ENCODE peak calls at places on chromosomes 13 and 19, in six cellular contexts. One of them, this sample, is unnamed.

GRCh38 chr19:53969366-53969765 is 6.6 kb downstream of the CACNG8 start:
- DNase-seq in CD4-positive, alpha-beta T cell: no peak
- DNase-seq in AG09319: no peak
- DNase-seq in nephron progenitor cell: no peak
- DNase-seq in progenitor cell of endocrine pancreas: no peak
- DNase-seq in fibroblast of lung: no peak
- DNase-seq in this sample: no peak

GRCh38 chr19:16285769-16286564 is 38.7 kb upstream of the KLF2 start:
- DNase-seq in CD4-positive, alpha-beta T cell: no peak
- DNase-seq in AG09319: no peak
- DNase-seq in nephron progenitor cell: peak
- DNase-seq in progenitor cell of endocrine pancreas: no peak
- DNase-seq in fibroblast of lung: peak
- DNase-seq in this sample: no peak

GRCh38 chr13:79589605-79590511 is 108.9 kb downstream of the NDFIP2 start:
- DNase-seq in CD4-positive, alpha-beta T cell: no peak
- DNase-seq in AG09319: no peak
- DNase-seq in nephron progenitor cell: no peak
- DNase-seq in progenitor cell of endocrine pancreas: no peak
- DNase-seq in fibroblast of lung: no peak
- DNase-seq in this sample: no peak

GRCh38 chr19:35045667-35046300 is 4.3 kb downstream of the HPN start:
- DNase-seq in CD4-positive, alpha-beta T cell: peak
- DNase-seq in AG09319: no peak
- DNase-seq in nephron progenitor cell: no peak
- DNase-seq in progenitor cell of endocrine pancreas: no peak
- DNase-seq in fibroblast of lung: no peak
- DNase-seq in this sample: no peak

GRCh38 chr19:17794731-17795494 is at the start of gene B3GNT3:
- DNase-seq in CD4-positive, alpha-beta T cell: no peak
- DNase-seq in AG09319: no peak
- DNase-seq in nephron progenitor cell: peak
- DNase-seq in progenitor cell of endocrine pancreas: no peak
- DNase-seq in fibroblast of lung: no peak
- DNase-seq in this sample: peak

GRCh38 chr13:27379694-27380596 is 44.5 kb upstream of the GTF3A start:
- DNase-seq in CD4-positive, alpha-beta T cell: peak
- DNase-seq in AG09319: no peak
- DNase-seq in nephron progenitor cell: peak
- DNase-seq in progenitor cell of endocrine pancreas: peak
- DNase-seq in fibroblast of lung: peak
- DNase-seq in this sample: peak

GRCh38 chr19:1837625-1838105 is 10.6 kb downstream of the REXO1 start:
- DNase-seq in CD4-positive, alpha-beta T cell: peak
- DNase-seq in AG09319: no peak
- DNase-seq in nephron progenitor cell: peak
- DNase-seq in progenitor cell of endocrine pancreas: peak
- DNase-seq in fibroblast of lung: no peak
- DNase-seq in this sample: peak

GRCh38 chr19:4360081-4360569 is 16.8 kb downstream of the MPND start:
- DNase-seq in CD4-positive, alpha-beta T cell: no peak
- DNase-seq in AG09319: no peak
- DNase-seq in nephron progenitor cell: no peak
- DNase-seq in progenitor cell of endocrine pancreas: no peak
- DNase-seq in fibroblast of lung: no peak
- DNase-seq in this sample: no peak

GRCh38 chr13:80339578-80339840 is 1.4 kb downstream of the SPRY2 start:
- DNase-seq in CD4-positive, alpha-beta T cell: no peak
- DNase-seq in AG09319: no peak
- DNase-seq in nephron progenitor cell: peak
- DNase-seq in progenitor cell of endocrine pancreas: no peak
- DNase-seq in fibroblast of lung: peak
- DNase-seq in this sample: no peak

GRCh38 chr19:51016798-51017683 is 2.5 kb downstream of the KLK10 start:
- DNase-seq in CD4-positive, alpha-beta T cell: no peak
- DNase-seq in AG09319: no peak
- DNase-seq in nephron progenitor cell: peak
- DNase-seq in progenitor cell of endocrine pancreas: peak
- DNase-seq in fibroblast of lung: no peak
- DNase-seq in this sample: peak

GRCh38 chr19:2176336-2176994 is 12.7 kb downstream of the DOT1L start:
- DNase-seq in CD4-positive, alpha-beta T cell: no peak
- DNase-seq in AG09319: no peak
- DNase-seq in nephron progenitor cell: no peak
- DNase-seq in progenitor cell of endocrine pancreas: no peak
- DNase-seq in fibroblast of lung: peak
- DNase-seq in this sample: no peak

GRCh38 chr13:94710881-94711560 is 1.3 kb downstream of the SOX21 start:
- DNase-seq in CD4-positive, alpha-beta T cell: no peak
- DNase-seq in AG09319: no peak
- DNase-seq in nephron progenitor cell: peak
- DNase-seq in progenitor cell of endocrine pancreas: peak
- DNase-seq in fibroblast of lung: no peak
- DNase-seq in this sample: peak

GRCh38 chr19:19817357-19817756 is 4.2 kb downstream of the ZNF506 start:
- DNase-seq in CD4-positive, alpha-beta T cell: peak
- DNase-seq in AG09319: no peak
- DNase-seq in nephron progenitor cell: no peak
- DNase-seq in progenitor cell of endocrine pancreas: no peak
- DNase-seq in fibroblast of lung: no peak
- DNase-seq in this sample: no peak

GRCh38 chr13:40780822-40781401 is 8.5 kb upstream of the SLC25A15 start:
- DNase-seq in CD4-positive, alpha-beta T cell: no peak
- DNase-seq in AG09319: no peak
- DNase-seq in nephron progenitor cell: no peak
- DNase-seq in progenitor cell of endocrine pancreas: no peak
- DNase-seq in fibroblast of lung: peak
- DNase-seq in this sample: no peak

GRCh38 chr19:10800488-10800887 is 35.5 kb downstream of the TMED1 start:
- DNase-seq in CD4-positive, alpha-beta T cell: no peak
- DNase-seq in AG09319: no peak
- DNase-seq in nephron progenitor cell: no peak
- DNase-seq in progenitor cell of endocrine pancreas: no peak
- DNase-seq in fibroblast of lung: no peak
- DNase-seq in this sample: no peak

GRCh38 chr13:84137292-84137691 is 255.0 kb upstream of the SLITRK1 start:
- DNase-seq in CD4-positive, alpha-beta T cell: peak
- DNase-seq in AG09319: no peak
- DNase-seq in nephron progenitor cell: no peak
- DNase-seq in progenitor cell of endocrine pancreas: no peak
- DNase-seq in fibroblast of lung: peak
- DNase-seq in this sample: no peak

GRCh38 chr19:47631681-47632446 is 22.9 kb downstream of the BICRA start:
- DNase-seq in CD4-positive, alpha-beta T cell: no peak
- DNase-seq in AG09319: no peak
- DNase-seq in nephron progenitor cell: no peak
- DNase-seq in progenitor cell of endocrine pancreas: no peak
- DNase-seq in fibroblast of lung: no peak
- DNase-seq in this sample: no peak

GRCh38 chr13:113740286-113740556 is 18.8 kb upstream of the TMEM255B start:
- DNase-seq in CD4-positive, alpha-beta T cell: no peak
- DNase-seq in AG09319: no peak
- DNase-seq in nephron progenitor cell: no peak
- DNase-seq in progenitor cell of endocrine pancreas: no peak
- DNase-seq in fibroblast of lung: no peak
- DNase-seq in this sample: no peak

GRCh38 chr19:1815605-1816529 is 3.8 kb upstream of the ATP8B3 start:
- DNase-seq in CD4-positive, alpha-beta T cell: no peak
- DNase-seq in AG09319: no peak
- DNase-seq in nephron progenitor cell: no peak
- DNase-seq in progenitor cell of endocrine pancreas: no peak
- DNase-seq in fibroblast of lung: no peak
- DNase-seq in this sample: peak

GRCh38 chr19:31461814-31462539 is 112.7 kb upstream of the TSHZ3 start:
- DNase-seq in CD4-positive, alpha-beta T cell: no peak
- DNase-seq in AG09319: no peak
- DNase-seq in nephron progenitor cell: no peak
- DNase-seq in progenitor cell of endocrine pancreas: no peak
- DNase-seq in fibroblast of lung: peak
- DNase-seq in this sample: no peak

GRCh38 chr19:55485439-55486011 is 537 bp downstream of the NAT14 start:
- DNase-seq in CD4-positive, alpha-beta T cell: no peak
- DNase-seq in AG09319: no peak
- DNase-seq in nephron progenitor cell: no peak
- DNase-seq in progenitor cell of endocrine pancreas: no peak
- DNase-seq in fibroblast of lung: no peak
- DNase-seq in this sample: no peak

GRCh38 chr13:85974604-85975366 is 175.6 kb upstream of the SLITRK6 start:
- DNase-seq in CD4-positive, alpha-beta T cell: no peak
- DNase-seq in AG09319: no peak
- DNase-seq in nephron progenitor cell: no peak
- DNase-seq in progenitor cell of endocrine pancreas: no peak
- DNase-seq in fibroblast of lung: peak
- DNase-seq in this sample: no peak

GRCh38 chr13:79782541-79783216 is 301.7 kb downstream of the NDFIP2 start:
- DNase-seq in CD4-positive, alpha-beta T cell: no peak
- DNase-seq in AG09319: no peak
- DNase-seq in nephron progenitor cell: peak
- DNase-seq in progenitor cell of endocrine pancreas: peak
- DNase-seq in fibroblast of lung: peak
- DNase-seq in this sample: peak

GRCh38 chr13:48994731-48995130 is 19.0 kb downstream of the FNDC3A start:
- DNase-seq in CD4-positive, alpha-beta T cell: no peak
- DNase-seq in AG09319: no peak
- DNase-seq in nephron progenitor cell: no peak
- DNase-seq in progenitor cell of endocrine pancreas: no peak
- DNase-seq in fibroblast of lung: peak
- DNase-seq in this sample: no peak

GRCh38 chr13:90103099-90103784 is 1244.2 kb upstream of the MIR17HG start:
- DNase-seq in CD4-positive, alpha-beta T cell: no peak
- DNase-seq in AG09319: no peak
- DNase-seq in nephron progenitor cell: no peak
- DNase-seq in progenitor cell of endocrine pancreas: no peak
- DNase-seq in fibroblast of lung: no peak
- DNase-seq in this sample: no peak

DNA sequence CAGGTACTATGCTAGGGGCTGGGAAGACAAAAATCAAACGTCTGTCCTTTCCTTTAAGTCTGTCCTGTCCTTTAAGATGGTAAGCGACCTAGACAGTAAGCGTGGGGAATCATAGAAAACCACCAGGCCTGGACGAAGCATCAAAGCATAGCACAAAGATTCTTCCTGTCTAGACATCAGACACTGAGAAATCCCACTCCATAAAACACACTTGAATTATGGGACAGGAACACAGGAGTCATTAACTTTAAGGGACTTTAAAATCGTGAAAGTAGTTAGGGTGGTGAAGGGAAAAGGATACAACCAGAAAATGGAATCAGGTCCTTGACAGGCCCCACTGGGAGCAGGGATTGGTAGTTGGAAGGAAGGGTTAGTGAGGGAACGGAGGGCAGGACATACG is 31.7 kb upstream of the C1QTNF9 start:
- DNase-seq in CD4-positive, alpha-beta T cell: no peak
- DNase-seq in AG09319: no peak
- DNase-seq in nephron progenitor cell: no peak
- DNase-seq in progenitor cell of endocrine pancreas: no peak
- DNase-seq in fibroblast of lung: no peak
- DNase-seq in this sample: no peak
- TF ChIP-seq CTCF in CD4-positive, alpha-beta T cell: no peak
- TF ChIP-seq CTCF in AG09319: no peak
- TF ChIP-seq CTCF in nephron progenitor cell: no peak
- TF ChIP-seq CTCF in progenitor cell of endocrine pancreas: no peak
- TF ChIP-seq CTCF in fibroblast of lung: no peak
- TF ChIP-seq CTCF in this sample: no peak

GRCh38 chr13:87999791-88000190 is 328.6 kb downstream of the SLITRK5 start:
- DNase-seq in CD4-positive, alpha-beta T cell: no peak
- DNase-seq in AG09319: no peak
- DNase-seq in nephron progenitor cell: no peak
- DNase-seq in progenitor cell of endocrine pancreas: no peak
- DNase-seq in fibroblast of lung: no peak
- DNase-seq in this sample: no peak
- TF ChIP-seq CTCF in CD4-positive, alpha-beta T cell: no peak
- TF ChIP-seq CTCF in AG09319: peak
- TF ChIP-seq CTCF in nephron progenitor cell: no peak
- TF ChIP-seq CTCF in progenitor cell of endocrine pancreas: no peak
- TF ChIP-seq CTCF in fibroblast of lung: no peak
- TF ChIP-seq CTCF in this sample: no peak

GRCh38 chr19:30406220-30406944 is 34.2 kb downstream of the ZNF536 start:
- DNase-seq in CD4-positive, alpha-beta T cell: no peak
- DNase-seq in AG09319: no peak
- DNase-seq in nephron progenitor cell: peak
- DNase-seq in progenitor cell of endocrine pancreas: no peak
- DNase-seq in fibroblast of lung: no peak
- DNase-seq in this sample: no peak

GRCh38 chr19:30407310-30407709 is 35.1 kb downstream of the ZNF536 start:
- DNase-seq in CD4-positive, alpha-beta T cell: no peak
- DNase-seq in AG09319: no peak
- DNase-seq in nephron progenitor cell: no peak
- DNase-seq in progenitor cell of endocrine pancreas: no peak
- DNase-seq in fibroblast of lung: no peak
- DNase-seq in this sample: no peak

GRCh38 chr19:30402790-30403189 is 30.6 kb downstream of the ZNF536 start:
- DNase-seq in CD4-positive, alpha-beta T cell: no peak
- DNase-seq in AG09319: no peak
- DNase-seq in nephron progenitor cell: no peak
- DNase-seq in progenitor cell of endocrine pancreas: no peak
- DNase-seq in fibroblast of lung: no peak
- DNase-seq in this sample: no peak

GRCh38 chr19:30408734-30409301 is 36.6 kb downstream of the ZNF536 start:
- DNase-seq in CD4-positive, alpha-beta T cell: no peak
- DNase-seq in AG09319: no peak
- DNase-seq in nephron progenitor cell: no peak
- DNase-seq in progenitor cell of endocrine pancreas: no peak
- DNase-seq in fibroblast of lung: no peak
- DNase-seq in this sample: no peak

GRCh38 chr19:30403583-30403982 is 31.4 kb downstream of the ZNF536 start:
- DNase-seq in CD4-positive, alpha-beta T cell: no peak
- DNase-seq in AG09319: no peak
- DNase-seq in nephron progenitor cell: no peak
- DNase-seq in progenitor cell of endocrine pancreas: no peak
- DNase-seq in fibroblast of lung: no peak
- DNase-seq in this sample: no peak
- TF ChIP-seq CTCF in CD4-positive, alpha-beta T cell: no peak
- TF ChIP-seq CTCF in AG09319: no peak
- TF ChIP-seq CTCF in nephron progenitor cell: no peak
- TF ChIP-seq CTCF in progenitor cell of endocrine pancreas: no peak
- TF ChIP-seq CTCF in fibroblast of lung: no peak
- TF ChIP-seq CTCF in this sample: no peak

DNA sequence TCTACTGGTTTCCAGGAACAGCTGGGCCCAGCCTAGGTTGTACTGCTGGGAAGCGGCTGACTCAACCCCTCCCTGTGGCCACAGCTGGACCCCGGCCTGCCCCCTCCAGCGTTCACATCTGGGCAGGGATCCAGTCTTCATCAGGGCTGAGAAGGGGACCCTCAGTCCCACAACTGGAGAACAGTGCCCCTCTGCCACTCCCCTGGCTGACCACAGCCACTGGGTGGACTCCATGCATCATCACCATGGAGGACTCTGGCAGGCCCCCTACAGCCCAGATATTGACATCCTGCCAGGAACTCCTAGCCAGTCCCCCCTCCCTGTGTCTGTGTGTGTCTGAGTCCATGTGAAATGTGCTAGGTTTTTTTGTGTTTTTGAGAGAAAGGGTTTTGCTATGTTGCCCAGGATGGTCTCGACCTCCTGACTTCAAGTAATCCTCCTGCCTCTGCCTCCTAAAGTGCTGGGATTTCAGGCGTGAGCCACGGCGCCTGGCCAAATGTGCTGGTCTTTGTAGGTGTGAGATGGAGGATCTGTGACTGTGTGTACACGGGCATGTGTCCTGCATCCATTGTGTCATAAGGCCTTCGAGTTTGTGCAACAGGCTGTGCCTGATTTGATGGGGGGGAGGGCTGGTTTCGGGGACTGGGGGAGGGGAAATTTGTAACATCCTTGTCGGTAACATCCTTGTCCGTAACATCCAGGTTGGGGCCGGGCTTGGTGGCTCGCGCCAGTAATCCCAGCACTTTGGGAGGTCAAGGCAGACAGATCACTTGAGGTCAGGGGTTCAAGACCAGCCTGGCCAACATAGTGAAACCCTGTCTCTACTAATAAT is 4.0 kb upstream of the HOOK2 start:
- DNase-seq in CD4-positive, alpha-beta T cell: no peak
- DNase-seq in AG09319: peak
- DNase-seq in nephron progenitor cell: no peak
- DNase-seq in progenitor cell of endocrine pancreas: no peak
- DNase-seq in fibroblast of lung: peak
- DNase-seq in this sample: peak
- TF ChIP-seq CTCF in CD4-positive, alpha-beta T cell: no peak
- TF ChIP-seq CTCF in AG09319: no peak
- TF ChIP-seq CTCF in nephron progenitor cell: no peak
- TF ChIP-seq CTCF in progenitor cell of endocrine pancreas: no peak
- TF ChIP-seq CTCF in fibroblast of lung: no peak
- TF ChIP-seq CTCF in this sample: no peak

This sample was measured in glutamatergic neuron.